ENCODE peak calls at places on chromosomes 12 and 14, in five cellular contexts. D, K, S, J and X are unnamed samples.

GRCh38 chr14:68660495-68660894 is 132.4 kb downstream of the ZFP36L1 start:
- DNase-seq in D (no peak), K (no peak), S (no peak), J (no peak), X (no peak)

GRCh38 chr14:63875311-63875710 is 22.5 kb downstream of the SYNE2 start:
- DNase-seq in D (no peak), K (no peak), S (no peak), J (no peak), X (no peak)

GRCh38 chr12:119659289-119659897 is 8.5 kb upstream of the PRKAB1 start:
- DNase-seq in D (peak), K (no peak), S (no peak), J (peak), X (no peak)

GRCh38 chr12:120119395-120119973 is 2.9 kb upstream of the RAB35 start:
- DNase-seq in D (no peak), K (no peak), S (peak), J (no peak), X (no peak)

GRCh38 chr12:92136883-92137582 is 8.6 kb downstream of the BTG1 start:
- DNase-seq in D (no peak), K (no peak), S (no peak), J (no peak), X (no peak)

GRCh38 chr12:53299454-53300180 is at the start of gene MYG1:
- DNase-seq in D (peak), K (peak), S (peak), J (peak), X (peak)

GRCh38 chr14:72980863-72981262 is 46.0 kb downstream of the ZFYVE1 start:
- DNase-seq in D (no peak), K (no peak), S (no peak), J (no peak), X (no peak)

GRCh38 chr12:131140697-131141096 is 187.0 kb downstream of the ADGRD1 start:
- DNase-seq in D (no peak), K (no peak), S (no peak), J (no peak), X (no peak)

GRCh38 chr14:81427348-81428058 is 27.4 kb upstream of the STON2 start:
- DNase-seq in D (peak), K (no peak), S (no peak), J (peak), X (no peak)

GRCh38 chr14:95134304-95134933 is 22.9 kb downstream of the DICER1 start:
- DNase-seq in D (no peak), K (no peak), S (no peak), J (no peak), X (no peak)

GRCh38 chr14:32226051-32226450 is 23.0 kb upstream of the RNU6-8 start:
- DNase-seq in D (no peak), K (no peak), S (no peak), J (no peak), X (no peak)

GRCh38 chr14:68782091-68782981 is 10.5 kb downstream of the ZFP36L1 start:
- DNase-seq in D (no peak), K (peak), S (no peak), J (no peak), X (peak)

GRCh38 chr12:106072751-106073150 is 66.0 kb downstream of the NUAK1 start:
- DNase-seq in D (no peak), K (no peak), S (no peak), J (no peak), X (no peak)

GRCh38 chr14:75340921-75341320 is 62.3 kb downstream of the FOS start:
- DNase-seq in D (no peak), K (peak), S (no peak), J (peak), X (peak)

GRCh38 chr14:49868720-49869114 is 16.1 kb upstream of the NEMF start:
- DNase-seq in D (no peak), K (no peak), S (no peak), J (no peak), X (no peak)

GRCh38 chr14:49863483-49864262 is 11.1 kb upstream of the NEMF start:
- DNase-seq in D (peak), K (no peak), S (no peak), J (no peak), X (no peak)

GRCh38 chr14:49870908-49871307 is 18.3 kb upstream of the NEMF start:
- DNase-seq in D (no peak), K (no peak), S (no peak), J (no peak), X (no peak)

GRCh38 chr14:49865431-49865859 is 12.9 kb upstream of the NEMF start:
- DNase-seq in D (peak), K (peak), S (no peak), J (peak), X (peak)

DNA sequence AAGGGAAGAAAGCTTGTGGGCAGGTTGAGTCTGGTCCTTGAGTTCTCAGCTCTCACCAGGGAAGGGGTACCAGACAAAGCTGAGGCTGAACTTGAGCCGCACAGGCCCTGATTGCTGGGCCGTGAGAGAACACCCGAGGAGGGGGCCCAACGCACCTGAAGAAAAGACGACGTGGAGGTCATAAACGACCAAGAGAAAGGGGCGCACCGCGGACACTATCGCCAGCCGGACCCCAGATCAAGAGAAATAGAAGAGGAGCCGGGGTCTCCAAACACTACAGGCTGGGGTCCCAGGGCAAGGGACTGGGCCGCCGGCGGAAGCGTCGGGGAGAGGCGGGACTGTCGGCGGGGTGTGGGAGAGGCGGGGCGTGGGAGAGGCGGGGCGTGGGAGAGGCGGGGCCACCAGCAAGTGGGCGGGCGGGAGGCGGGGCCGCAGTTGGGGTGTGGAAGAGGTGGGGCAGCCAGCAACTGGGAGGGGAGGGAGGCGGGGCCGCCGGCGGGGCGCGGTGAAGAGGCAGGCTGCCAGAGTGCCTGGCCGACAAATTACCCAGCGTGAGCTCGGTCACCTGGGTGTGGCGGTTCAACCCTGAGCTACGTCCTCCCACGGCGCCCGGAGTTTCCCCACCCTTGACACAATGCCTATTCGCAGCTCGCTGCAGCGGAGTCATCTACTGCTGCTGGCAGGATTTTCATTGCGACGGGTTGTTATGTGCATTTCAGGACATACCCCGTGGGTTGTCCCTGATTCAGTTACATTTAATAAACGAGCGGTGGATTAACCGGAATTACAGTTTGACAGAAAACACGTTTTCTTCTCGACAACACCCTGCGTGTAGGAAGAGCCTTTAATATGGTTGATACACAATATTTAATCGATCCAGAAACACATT is 15.5 kb upstream of the NEMF start:
- DNase-seq in D (peak), K (peak), S (peak), J (peak), X (peak)
- TF ChIP-seq POLR2AphosphoS5 in D (peak), K (peak), S (peak), J (peak), X (peak)

GRCh38 chr12:6197996-6198395 is 2.2 kb upstream of the CD9 start:
- DNase-seq in D (no peak), K (no peak), S (no peak), J (no peak), X (no peak)
- H3K4me3 ChIP-seq in D (no peak), K (no peak), S (no peak), J (no peak), X (no peak)

GRCh38 chr12:94207467-94208432 is 59.4 kb downstream of the PLXNC1 start:
- DNase-seq in D (no peak), K (no peak), S (peak), J (peak), X (no peak)
- TF ChIP-seq EP300 in D (no peak), K (no peak), S (no peak), J (no peak), X (no peak)

DNA sequence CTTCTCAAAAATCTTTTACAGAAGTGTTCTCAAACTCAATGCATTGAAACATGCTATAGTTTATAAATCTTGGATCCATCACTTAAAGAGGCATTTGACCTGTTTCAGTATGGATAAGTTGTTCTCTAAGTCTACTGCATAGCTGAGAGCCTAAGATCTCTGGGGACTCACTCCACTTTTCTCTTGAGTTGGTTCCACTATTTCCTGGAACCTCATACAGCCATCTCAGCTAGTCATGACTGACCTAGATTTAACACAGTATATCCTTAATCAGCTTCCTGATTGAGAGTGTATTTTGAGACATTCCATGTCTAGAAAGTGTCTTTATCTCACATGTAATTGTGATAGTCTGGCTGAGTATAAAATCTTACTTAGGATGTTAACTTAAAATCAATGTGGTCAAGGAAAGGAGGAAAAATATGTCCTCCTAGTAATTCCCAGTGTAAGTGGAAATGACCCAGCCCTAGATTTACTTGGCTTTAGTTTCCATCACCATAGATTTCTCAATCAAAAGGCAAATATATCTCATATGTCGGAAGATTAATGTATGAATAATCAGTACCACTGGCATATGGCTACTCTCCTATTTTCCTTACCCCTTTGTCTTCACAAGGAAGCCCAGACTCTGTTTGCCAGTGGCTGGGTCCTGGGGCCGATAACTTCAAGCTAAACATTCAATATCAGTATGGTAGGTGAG is 61.9 kb downstream of the KICS2 start:
- DNase-seq in D (no peak), K (no peak), S (no peak), J (no peak), X (no peak)
- TF ChIP-seq POLR2AphosphoS5 in D (no peak), K (no peak), S (no peak), J (no peak), X (no peak)

GRCh38 chr14:23408307-23408630 is 196 bp upstream of the MYH6 start:
- DNase-seq in D (no peak), K (no peak), S (no peak), J (no peak), X (no peak)
- H3K4me3 ChIP-seq in D (no peak), K (no peak), S (no peak), J (no peak), X (no peak)

GRCh38 chr14:85054178-85054577 is 475.8 kb upstream of the FLRT2 start:
- DNase-seq in D (no peak), K (no peak), S (no peak), J (no peak), X (no peak)
- TF ChIP-seq EP300 in D (no peak), K (no peak), S (no peak), J (no peak), X (no peak)

DNA sequence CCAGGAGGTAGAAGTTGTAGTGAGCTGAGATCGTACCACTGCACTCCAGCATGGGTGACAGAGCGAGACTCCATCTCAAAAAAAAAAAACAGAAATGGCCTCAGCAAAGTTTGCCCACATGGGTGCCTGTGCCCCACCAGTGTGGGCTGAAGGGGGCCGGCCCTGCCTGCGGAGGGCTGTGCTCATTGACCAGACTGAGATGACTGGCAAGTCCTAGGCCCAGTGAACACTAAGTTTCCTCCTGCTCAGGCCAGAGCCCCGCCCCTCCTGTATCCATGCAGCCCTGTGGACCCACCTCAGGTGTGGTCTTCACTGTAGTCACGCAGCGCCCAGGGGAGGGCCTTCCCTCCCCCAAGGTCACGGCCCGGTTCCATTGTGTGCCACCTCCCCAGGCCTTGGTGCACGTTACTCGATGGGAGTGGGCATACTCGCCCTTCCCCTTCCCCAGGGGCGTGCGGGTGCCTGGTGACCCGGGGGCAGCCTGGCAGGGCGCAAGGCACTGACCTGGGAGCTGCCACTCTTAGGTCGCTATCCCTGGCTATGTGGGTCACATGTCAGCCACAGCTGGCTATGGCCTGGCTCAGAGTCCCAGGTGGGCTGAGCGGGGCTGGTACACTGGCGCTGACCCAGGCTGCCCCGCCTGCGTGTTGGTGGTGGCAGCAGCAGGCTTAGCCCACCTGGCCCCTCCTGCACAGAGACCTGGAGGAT is 16.1 kb downstream of the INF2 start:
- DNase-seq in D (no peak), K (no peak), S (no peak), J (no peak), X (no peak)
- TF ChIP-seq POLR2AphosphoS5 in D (no peak), K (no peak), S (no peak), J (no peak), X (no peak)